ENCODE peak calls at places on chromosomes 16 and 17, in five cellular contexts. L, V, G, Q and W are unnamed samples.

GRCh38 chr17:81112461-81112860 is 52.8 kb upstream of the PVALEF start:
- DNase-seq in L (no peak), V (no peak), G (no peak), Q (no peak), W (no peak)

GRCh38 chr17:64707077-64707591 is 45.0 kb upstream of the SMURF2 start:
- DNase-seq in L (no peak), V (no peak), G (no peak), Q (peak; percentile 25), W (peak; percentile 80)

GRCh38 chr16:68417711-68418301 is 30.5 kb downstream of the SMPD3 start:
- DNase-seq in L (peak; percentile 72), V (peak; percentile 62), G (peak; percentile 90), Q (peak; percentile 82), W (no peak)

GRCh38 chr16:19560078-19560477 is 4.6 kb downstream of the VPS35L start:
- DNase-seq in L (no peak), V (no peak), G (no peak), Q (no peak), W (no peak)

GRCh38 chr17:73069846-73070245 is 22.6 kb downstream of the SLC39A11 start:
- DNase-seq in L (no peak), V (no peak), G (no peak), Q (no peak), W (no peak)

GRCh38 chr17:65163990-65164495 is 26.9 kb downstream of the RGS9 start:
- DNase-seq in L (peak; percentile 25), V (peak; percentile 6), G (peak; percentile 65), Q (no peak), W (peak; percentile 69)

GRCh38 chr16:17302620-17303019 is 168.1 kb downstream of the XYLT1 start:
- DNase-seq in L (no peak), V (no peak), G (no peak), Q (no peak), W (no peak)

GRCh38 chr17:56440391-56440790 is 153.1 kb upstream of the NOG start:
- DNase-seq in L (no peak), V (no peak), G (no peak), Q (no peak), W (no peak)

GRCh38 chr17:4604111-4604644 is 19.8 kb downstream of the SMTNL2 start:
- DNase-seq in L (no peak), V (no peak), G (no peak), Q (peak; percentile 62), W (no peak)

GRCh38 chr16:58639836-58640235 is 10.2 kb upstream of the CNOT1 start:
- DNase-seq in L (no peak), V (no peak), G (no peak), Q (no peak), W (no peak)